ENCODE peak calls at places on chromosome 3, in nine cellular contexts. E is GM23338, V is ascending aorta, I is tibial nerve, D is heart right ventricle, Y is pancreas, C is body of pancreas, O is OCI-LY7, M is astrocyte. K is an unnamed sample. For H3K36me3, the result is how much of the 10 kb centered on the place peaks cover.

GRCh38 chr3:139710212-139710611 is 32.4 kb upstream of the NMNAT3 start:
- DNase-seq in E (no peak), V (no peak), I (no peak), D (no peak), Y (no peak), C (no peak), O (no peak), M (no peak), K (no peak)

GRCh38 chr3:53056442-53056841 is 10.6 kb upstream of the SFMBT1 start:
- DNase-seq in E (peak), V (no peak), I (no peak), D (no peak), Y (no peak), C (no peak), O (no peak), M (no peak), K (no peak)

GRCh38 chr3:197372076-197372661 is 73.8 kb upstream of the DLG1 start:
- DNase-seq in E (peak), V (no peak), I (no peak), D (no peak), Y (no peak), C (no peak), O (no peak), M (peak), K (no peak)

GRCh38 chr3:114052216-114052615 is 4.1 kb downstream of the CCDC191 start:
- DNase-seq in E (no peak), V (no peak), I (no peak), D (no peak), Y (no peak), C (no peak), O (no peak), M (no peak), K (no peak)

GRCh38 chr3:164450276-164450905 is 627.9 kb downstream of the SI start:
- DNase-seq in E (no peak), V (no peak), I (no peak), D (no peak), Y (no peak), C (no peak), O (no peak), M (peak), K (no peak)

GRCh38 chr3:177567833-177568232 is 370.6 kb upstream of the TBL1XR1 start:
- DNase-seq in E (no peak), V (no peak), I (no peak), D (no peak), Y (no peak), C (no peak), O (no peak), M (no peak), K (no peak)

GRCh38 chr3:29363110-29363509 is 82.2 kb downstream of the RBMS3 start:
- DNase-seq in E (no peak), V (no peak), I (no peak), D (no peak), Y (no peak), C (no peak), O (no peak), M (no peak), K (no peak)

GRCh38 chr3:25831578-25831977 is 41.7 kb downstream of the OXSM start:
- DNase-seq in E (peak), V (no peak), I (no peak), D (no peak), Y (no peak), C (no peak), O (peak), M (peak), K (peak)

GRCh38 chr3:46829699-46830208 is 33.5 kb downstream of the MYL3 start:
- DNase-seq in E (no peak), V (no peak), I (no peak), D (no peak), Y (no peak), C (no peak), O (no peak), M (no peak), K (no peak)

GRCh38 chr3:139134678-139135372 is 90.1 kb upstream of the PRR23C start:
- DNase-seq in E (no peak), V (no peak), I (no peak), D (no peak), Y (no peak), C (no peak), O (no peak), M (no peak), K (no peak)

GRCh38 chr3:34396288-34396687 is 597.9 kb downstream of the PDCD6IP start:
- DNase-seq in E (no peak), V (no peak), I (no peak), D (no peak), Y (no peak), C (no peak), O (no peak), M (no peak), K (no peak)

GRCh38 chr3:119297169-119297568 is 3.0 kb downstream of the ARHGAP31 start:
- DNase-seq in E (no peak), V (no peak), I (peak), D (peak), Y (no peak), C (no peak), O (no peak), M (peak), K (no peak)

GRCh38 chr3:159451067-159451466 is 537.6 kb upstream of the IL12A start:
- DNase-seq in E (no peak), V (no peak), I (no peak), D (no peak), Y (no peak), C (no peak), O (no peak), M (no peak), K (no peak)

GRCh38 chr3:55549172-55549571 is 62.1 kb upstream of the WNT5A start:
- DNase-seq in E (no peak), V (no peak), I (no peak), D (no peak), Y (no peak), C (no peak), O (no peak), M (no peak), K (no peak)

GRCh38 chr3:107117922-107118576 is 259.2 kb upstream of the CCDC54 start:
- DNase-seq in E (peak), V (no peak), I (peak), D (no peak), Y (no peak), C (peak), O (peak), M (peak), K (no peak)

GRCh38 chr3:65438096-65438495 is 600.6 kb downstream of the MAGI1 start:
- DNase-seq in E (no peak), V (no peak), I (no peak), D (no peak), Y (no peak), C (no peak), O (no peak), M (no peak), K (no peak)

GRCh38 chr3:127803619-127804018 is 18.7 kb downstream of the MGLL start:
- DNase-seq in E (no peak), V (no peak), I (no peak), D (no peak), Y (no peak), C (no peak), O (no peak), M (peak), K (no peak)

GRCh38 chr3:148075829-148076716 is 621.6 kb upstream of the AGTR1 start:
- DNase-seq in E (peak), V (no peak), I (no peak), D (no peak), Y (no peak), C (peak), O (no peak), M (peak), K (no peak)
- TF ChIP-seq CTCF in E (peak), V (peak), I (peak), D (peak), Y (no peak), C (no peak), O (peak), M (peak), K (no peak)

GRCh38 chr3:149009732-149010131 is 18.4 kb downstream of the GYG1 start:
- DNase-seq in E (no peak), V (no peak), I (no peak), D (no peak), Y (no peak), C (no peak), O (no peak), M (no peak), K (no peak)
- H3K36me3 ChIP-seq in E (under half), V (under half), I (half or more), D (half or more), Y (under half), C (under half), O (half or more), M (under half), K (under half)

GRCh38 chr3:68448510-68449383 is 483.6 kb downstream of the TAFA4 start:
- DNase-seq in E (peak), V (no peak), I (no peak), D (no peak), Y (no peak), C (no peak), O (no peak), M (no peak), K (no peak)

GRCh38 chr3:68447885-68448284 is 484.5 kb downstream of the TAFA4 start:
- DNase-seq in E (peak), V (no peak), I (no peak), D (no peak), Y (no peak), C (no peak), O (no peak), M (no peak), K (no peak)
- TF ChIP-seq CTCF in E (peak), V (no peak), I (no peak), D (no peak), Y (no peak), C (no peak), O (no peak), M (no peak), K (no peak)

DNA sequence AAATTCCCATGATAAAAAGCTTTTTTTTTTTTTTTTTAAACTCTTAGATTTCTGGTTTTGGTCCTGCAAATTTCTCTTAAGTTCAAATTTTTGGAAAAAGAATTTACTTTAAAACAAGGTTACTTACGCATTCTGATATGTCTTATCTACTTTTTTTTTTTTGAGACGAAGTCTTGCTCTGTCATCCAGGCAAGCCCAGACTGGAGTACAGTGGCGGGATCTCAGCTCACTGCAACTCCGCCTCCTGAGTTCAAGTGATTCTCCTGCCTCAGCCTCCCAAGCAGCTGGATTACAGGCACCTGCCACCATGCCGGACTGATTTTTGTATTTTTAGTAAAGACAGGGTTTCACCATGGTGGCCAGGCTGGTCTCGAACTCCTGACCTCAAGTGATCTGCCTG is 83.2 kb downstream of the RASA2 start:
- DNase-seq in E (no peak), V (no peak), I (no peak), D (no peak), Y (no peak), C (no peak), O (no peak), M (no peak), K (no peak)
- H3K36me3 ChIP-seq in E (under half), V (under half), I (under half), D (half or more), Y (under half), C (under half), O (under half), M (under half), K (under half)

GRCh38 chr3:12143949-12144504 is 14.7 kb downstream of the TIMP4 start:
- DNase-seq in E (no peak), V (peak), I (peak), D (peak), Y (no peak), C (peak), O (no peak), M (peak), K (no peak)
- TF ChIP-seq CTCF in E (no peak), V (no peak), I (no peak), D (no peak), Y (no peak), C (no peak), O (no peak), M (no peak), K (no peak)

GRCh38 chr3:12929801-12930200 is 88.4 kb upstream of the RPL32 start:
- DNase-seq in E (no peak), V (no peak), I (no peak), D (no peak), Y (no peak), C (no peak), O (no peak), M (no peak), K (no peak)

GRCh38 chr3:12933901-12934300 is 92.5 kb upstream of the RPL32 start:
- DNase-seq in E (no peak), V (no peak), I (no peak), D (no peak), Y (no peak), C (no peak), O (no peak), M (no peak), K (no peak)

GRCh38 chr3:12932347-12932746 is 91.0 kb upstream of the RPL32 start:
- DNase-seq in E (no peak), V (no peak), I (no peak), D (peak), Y (no peak), C (no peak), O (no peak), M (no peak), K (no peak)

GRCh38 chr3:12932754-12933153 is 91.4 kb upstream of the RPL32 start:
- DNase-seq in E (no peak), V (no peak), I (no peak), D (no peak), Y (no peak), C (no peak), O (no peak), M (no peak), K (no peak)

GRCh38 chr3:12931273-12931905 is 90.0 kb upstream of the RPL32 start:
- DNase-seq in E (peak), V (no peak), I (no peak), D (peak), Y (no peak), C (no peak), O (no peak), M (no peak), K (no peak)
- H3K36me3 ChIP-seq in E (under half), V (under half), I (half or more), D (half or more), Y (under half), C (under half), O (under half), M (under half), K (under half)

DNA sequence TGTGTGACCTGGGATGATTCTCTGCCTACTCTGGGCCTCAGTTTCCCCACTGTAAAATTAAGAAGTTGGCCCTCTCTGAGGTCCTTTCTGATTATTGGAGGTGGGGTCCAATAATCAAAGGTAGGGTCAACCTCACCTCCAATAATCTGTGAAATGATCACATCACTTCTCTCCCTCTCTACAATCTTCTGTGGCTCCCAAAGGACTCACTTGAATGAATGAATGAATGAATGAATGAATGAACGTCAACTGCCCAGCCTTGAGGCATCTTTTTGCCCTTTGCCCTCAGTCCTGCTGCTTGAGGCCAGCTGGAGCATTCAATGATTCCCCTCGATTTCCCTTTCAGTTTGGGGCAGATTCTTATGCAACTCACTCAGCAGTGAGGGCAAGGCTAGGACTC is 26.7 kb upstream of the GRIP2 start:
- DNase-seq in E (no peak), V (no peak), I (no peak), D (no peak), Y (no peak), C (no peak), O (no peak), M (no peak), K (no peak)
- TF ChIP-seq CTCF in E (no peak), V (no peak), I (no peak), D (no peak), Y (no peak), C (no peak), O (no peak), M (no peak), K (no peak)

GRCh38 chr3:14481018-14481645 is 59.0 kb downstream of the GRIP2 start:
- DNase-seq in E (no peak), V (no peak), I (no peak), D (no peak), Y (no peak), C (no peak), O (no peak), M (no peak), K (no peak)

GRCh38 chr3:14479591-14479990 is 60.6 kb downstream of the GRIP2 start:
- DNase-seq in E (no peak), V (no peak), I (no peak), D (no peak), Y (no peak), C (no peak), O (no peak), M (no peak), K (no peak)

GRCh38 chr3:14477311-14477935 is 62.7 kb downstream of the GRIP2 start:
- DNase-seq in E (no peak), V (no peak), I (no peak), D (no peak), Y (no peak), C (no peak), O (no peak), M (no peak), K (no peak)

GRCh38 chr3:14480207-14481017 is 59.7 kb downstream of the GRIP2 start:
- DNase-seq in E (no peak), V (no peak), I (no peak), D (no peak), Y (no peak), C (no peak), O (no peak), M (peak), K (no peak)

GRCh38 chr3:14478943-14479550 is 61.1 kb downstream of the GRIP2 start:
- DNase-seq in E (no peak), V (no peak), I (no peak), D (no peak), Y (no peak), C (no peak), O (no peak), M (no peak), K (no peak)
- H3K36me3 ChIP-seq in E (under half), V (half or more), I (under half), D (half or more), Y (under half), C (under half), O (half or more), M (under half), K (under half)

DNA sequence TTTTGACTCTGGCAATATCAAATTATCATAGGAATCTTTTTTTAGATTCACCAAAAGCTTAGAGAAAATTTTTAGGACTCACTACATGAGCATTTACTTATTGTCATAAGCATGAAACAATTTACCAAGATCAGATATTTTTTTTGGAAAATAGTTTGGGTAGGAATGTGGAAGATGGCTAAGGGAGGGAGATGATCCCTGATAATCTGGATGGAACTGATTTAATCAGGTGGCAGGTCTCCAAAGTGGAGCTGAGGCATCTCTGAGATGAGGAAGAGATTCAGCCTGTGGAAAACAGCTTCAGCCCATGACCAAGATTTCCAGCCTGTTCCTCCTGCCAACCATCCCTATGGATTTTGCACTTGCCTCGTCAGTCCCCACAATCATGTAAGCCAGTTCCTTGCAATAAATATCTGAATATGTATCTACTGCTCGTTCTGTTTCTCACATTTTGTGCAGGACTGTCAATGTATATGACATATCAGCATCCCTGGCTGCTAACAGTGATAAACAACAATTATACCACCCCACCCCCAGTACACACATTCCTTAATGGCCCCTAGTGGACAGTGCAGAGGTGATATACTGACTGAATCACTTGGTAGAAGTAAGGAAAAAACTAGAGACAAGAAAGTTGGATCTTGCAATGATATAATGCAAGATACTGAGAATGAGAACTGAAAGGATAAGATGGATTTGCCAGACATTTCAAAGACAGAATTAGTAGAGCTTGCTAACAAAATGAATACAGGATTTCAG is 183.8 kb downstream of the NEK10 start:
- DNase-seq in E (peak), V (no peak), I (no peak), D (no peak), Y (no peak), C (no peak), O (no peak), M (no peak), K (no peak)
- TF ChIP-seq CTCF in E (no peak), V (no peak), I (no peak), D (no peak), Y (no peak), C (no peak), O (no peak), M (no peak), K (no peak)